ENCODE peak calls at places on chromosome 1, in eight cellular contexts. L is HL-60; C is left lung; Y is right lobe of liver; Q is Panc1; I is CD4-positive, alpha-beta T cell; R is uterus; X is neuronal stem cell. U is an unnamed sample.

GRCh38 chr1:65075123-65075976 is 72.7 kb upstream of the AK4 start:
- DNase-seq in L (no peak), C (no peak), Y (peak; percentile 21), Q (peak; percentile 51), I (peak; percentile 68), R (peak; percentile 40), X (peak; percentile 37), U (no peak)

GRCh38 chr1:152869808-152870419 is 8.2 kb upstream of the SMCP start:
- DNase-seq in L (peak; percentile 32), C (no peak), Y (peak; percentile 58), Q (peak; percentile 47), I (peak; percentile 45), R (peak; percentile 17), X (peak; percentile 58), U (no peak)

GRCh38 chr1:110591956-110592355 is 14.2 kb downstream of the KCNA2 start:
- DNase-seq in L (no peak), C (no peak), Y (no peak), Q (no peak), I (no peak), R (no peak), X (no peak), U (no peak)

GRCh38 chr1:87132664-87133000 is 196.0 kb upstream of the LMO4 start:
- DNase-seq in L (no peak), C (no peak), Y (no peak), Q (no peak), I (no peak), R (no peak), X (no peak), U (no peak)

GRCh38 chr1:4690951-4691675 is 36.7 kb downstream of the AJAP1 start:
- DNase-seq in L (no peak), C (peak; percentile 41), Y (no peak), Q (no peak), I (no peak), R (no peak), X (no peak), U (no peak)

GRCh38 chr1:100731309-100731708 is 11.8 kb downstream of the VCAM1 start:
- DNase-seq in L (no peak), C (no peak), Y (no peak), Q (no peak), I (no peak), R (no peak), X (no peak), U (no peak)

GRCh38 chr1:52738148-52738547 is 11.9 kb downstream of the ZYG11B start:
- DNase-seq in L (no peak), C (no peak), Y (no peak), Q (no peak), I (no peak), R (no peak), X (no peak), U (no peak)

GRCh38 chr1:234340528-234340927 is 32.7 kb upstream of the COA6 start:
- DNase-seq in L (no peak), C (no peak), Y (no peak), Q (no peak), I (no peak), R (no peak), X (no peak), U (no peak)

GRCh38 chr1:232384172-232384571 is 245.8 kb downstream of the SIPA1L2 start:
- DNase-seq in L (no peak), C (no peak), Y (no peak), Q (no peak), I (no peak), R (no peak), X (no peak), U (no peak)

GRCh38 chr1:205545001-205545919 is 40.8 kb downstream of the CDK18 start:
- DNase-seq in L (no peak), C (no peak), Y (no peak), Q (no peak), I (no peak), R (no peak), X (no peak), U (no peak)

GRCh38 chr1:183304466-183305122 is 113.6 kb downstream of the NMNAT2 start:
- DNase-seq in L (no peak), C (no peak), Y (no peak), Q (no peak), I (no peak), R (no peak), X (no peak), U (no peak)

GRCh38 chr1:76231320-76231719 is 156.8 kb downstream of the ST6GALNAC3 start:
- DNase-seq in L (no peak), C (no peak), Y (no peak), Q (no peak), I (no peak), R (no peak), X (no peak), U (no peak)

GRCh38 chr1:9717193-9718005 is 65.9 kb downstream of the PIK3CD start:
- DNase-seq in L (peak; percentile 81), C (peak; percentile 91), Y (peak; percentile 70), Q (no peak), I (peak; percentile 94), R (no peak), X (no peak), U (peak; percentile 86)

GRCh38 chr1:41765109-41765655 is 153.5 kb downstream of the HIVEP3 start:
- DNase-seq in L (peak; percentile 74), C (no peak), Y (no peak), Q (no peak), I (no peak), R (no peak), X (no peak), U (no peak)

GRCh38 chr1:161200421-161200991 is 1.7 kb upstream of the ADAMTS4 start:
- DNase-seq in L (no peak), C (no peak), Y (no peak), Q (no peak), I (no peak), R (no peak), X (no peak), U (no peak)

GRCh38 chr1:39129514-39129913 is 75.0 kb upstream of the MACF1 start:
- DNase-seq in L (no peak), C (no peak), Y (no peak), Q (no peak), I (no peak), R (no peak), X (no peak), U (no peak)
- H3K27ac ChIP-seq in L (no peak overlapping the region), C (peak overlapping the region; percentile 60), Y (peak overlapping the region; percentile 7), Q (peak overlapping the region; percentile 78), I (no peak overlapping the region), R (peak overlapping the region; percentile 70), X (peak overlapping the region; percentile 4), U (peak overlapping the region; percentile 78)

GRCh38 chr1:117607471-117607870 is 1.6 kb downstream of the TENT5C start:
- DNase-seq in L (no peak), C (no peak), Y (peak; percentile 53), Q (no peak), I (peak; percentile 46), R (peak; percentile 17), X (peak; percentile 32), U (no peak)
- H3K27ac ChIP-seq in L (peak overlapping the region; percentile 86), C (peak overlapping the region; percentile 54), Y (peak overlapping the region; percentile 81), Q (peak overlapping the region; percentile 69), I (peak overlapping the region; percentile 75), R (peak overlapping the region; percentile 74), X (no peak overlapping the region), U (peak overlapping the region; percentile 83)

GRCh38 chr1:25565626-25566025 is 22.2 kb downstream of the LDLRAP1 start:
- DNase-seq in L (no peak), C (no peak), Y (no peak), Q (no peak), I (no peak), R (no peak), X (no peak), U (no peak)

GRCh38 chr1:25563330-25564215 is 20.2 kb downstream of the LDLRAP1 start:
- DNase-seq in L (no peak), C (no peak), Y (no peak), Q (no peak), I (no peak), R (no peak), X (no peak), U (peak; percentile 47)

GRCh38 chr1:25566186-25566729 is 22.9 kb downstream of the LDLRAP1 start:
- DNase-seq in L (no peak), C (no peak), Y (no peak), Q (no peak), I (no peak), R (no peak), X (no peak), U (no peak)

GRCh38 chr1:25565188-25565591 is 21.8 kb downstream of the LDLRAP1 start:
- DNase-seq in L (no peak), C (no peak), Y (no peak), Q (no peak), I (peak; percentile 56), R (no peak), X (no peak), U (no peak)

GRCh38 chr1:25564777-25565176 is 21.4 kb downstream of the LDLRAP1 start:
- DNase-seq in L (no peak), C (no peak), Y (no peak), Q (no peak), I (no peak), R (no peak), X (no peak), U (no peak)
- H3K27ac ChIP-seq in L (no peak overlapping the region), C (no peak overlapping the region), Y (no peak overlapping the region), Q (no peak overlapping the region), I (peak overlapping the region; percentile 86), R (peak overlapping the region; percentile 93), X (no peak overlapping the region), U (peak overlapping the region; percentile 60)

GRCh38 chr1:209678981-209679539 is 3.8 kb downstream of the G0S2 start:
- DNase-seq in L (no peak), C (no peak), Y (no peak), Q (no peak), I (no peak), R (no peak), X (no peak), U (no peak)

GRCh38 chr1:209672705-209673630 is 2.2 kb upstream of the G0S2 start:
- DNase-seq in L (no peak), C (no peak), Y (no peak), Q (no peak), I (no peak), R (no peak), X (no peak), U (no peak)

GRCh38 chr1:209673631-209674417 is 1.4 kb upstream of the G0S2 start:
- DNase-seq in L (no peak), C (peak; percentile 72), Y (peak; percentile 58), Q (no peak), I (no peak), R (no peak), X (no peak), U (no peak)

GRCh38 chr1:209675567-209676154 is 449 bp downstream of the G0S2 start:
- DNase-seq in L (no peak), C (peak; percentile 86), Y (peak; percentile 62), Q (no peak), I (no peak), R (peak; percentile 46), X (peak; percentile 23), U (peak; percentile 69)

GRCh38 chr1:209674957-209675566 is at the start of gene G0S2:
- DNase-seq in L (no peak), C (peak; percentile 95), Y (peak; percentile 89), Q (no peak), I (no peak), R (peak; percentile 74), X (peak; percentile 29), U (peak; percentile 82)
- H3K27ac ChIP-seq in L (peak within 1 kb of the TSS; percentile 71), C (no peak within 1 kb of the TSS), Y (peak within 1 kb of the TSS; percentile 81), Q (no peak within 1 kb of the TSS), I (no peak within 1 kb of the TSS), R (no peak within 1 kb of the TSS), X (no peak within 1 kb of the TSS), U (peak within 1 kb of the TSS; percentile 55)

GRCh38 chr1:39789571-39790110 is 976 bp upstream of the BMP8B start:
- DNase-seq in L (no peak), C (no peak), Y (no peak), Q (no peak), I (no peak), R (no peak), X (no peak), U (no peak)
- H3K27ac ChIP-seq in L (no peak overlapping the region), C (no peak overlapping the region), Y (no peak overlapping the region), Q (peak overlapping the region; percentile 29), I (no peak overlapping the region), R (no peak overlapping the region), X (no peak overlapping the region), U (peak overlapping the region; percentile 47)